ENCODE peak calls at places on chromosomes 16 and 17, in eight cellular contexts. I, K, M, F, G, Q, D and T are unnamed samples.

GRCh38 chr17:79053251-79053925 is 21.2 kb upstream of the ENGASE start:
- DNase-seq in I (no peak), K (no peak), M (no peak), F (no peak), G (no peak), Q (no peak), D (no peak), T (no peak)

GRCh38 chr16:75188832-75189477 is 18.0 kb downstream of the CTRB2 start:
- DNase-seq in I (no peak), K (no peak), M (no peak), F (no peak), G (no peak), Q (no peak), D (no peak), T (no peak)

GRCh38 chr16:57577214-57577613 is 34.8 kb downstream of the ADGRG5 start:
- DNase-seq in I (no peak), K (no peak), M (no peak), F (no peak), G (no peak), Q (no peak), D (peak; percentile 66), T (no peak)

GRCh38 chr16:70433456-70434103 is 5.3 kb downstream of the ST3GAL2 start:
- DNase-seq in I (no peak), K (no peak), M (no peak), F (peak; percentile 64), G (no peak), Q (peak; percentile 59), D (no peak), T (no peak)

GRCh38 chr17:58052951-58053715 is 30.1 kb upstream of the DYNLL2 start:
- DNase-seq in I (no peak), K (no peak), M (no peak), F (no peak), G (no peak), Q (no peak), D (no peak), T (no peak)

GRCh38 chr16:22191966-22192260 is 14.2 kb upstream of the EEF2K start:
- DNase-seq in I (no peak), K (no peak), M (peak; percentile 49), F (no peak), G (no peak), Q (peak; percentile 34), D (no peak), T (no peak)

GRCh38 chr17:76538281-76538931 is 897 bp upstream of the CYGB start:
- DNase-seq in I (no peak), K (no peak), M (no peak), F (no peak), G (peak; percentile 25), Q (no peak), D (no peak), T (no peak)

GRCh38 chr17:81386646-81387234 is 8.5 kb upstream of the BAHCC1 start:
- DNase-seq in I (no peak), K (no peak), M (peak; percentile 79), F (peak; percentile 72), G (no peak), Q (peak; percentile 42), D (no peak), T (no peak)

GRCh38 chr16:69672315-69672997 is 53.9 kb downstream of the NQO1 start:
- DNase-seq in I (no peak), K (no peak), M (no peak), F (no peak), G (no peak), Q (no peak), D (no peak), T (no peak)

DNA sequence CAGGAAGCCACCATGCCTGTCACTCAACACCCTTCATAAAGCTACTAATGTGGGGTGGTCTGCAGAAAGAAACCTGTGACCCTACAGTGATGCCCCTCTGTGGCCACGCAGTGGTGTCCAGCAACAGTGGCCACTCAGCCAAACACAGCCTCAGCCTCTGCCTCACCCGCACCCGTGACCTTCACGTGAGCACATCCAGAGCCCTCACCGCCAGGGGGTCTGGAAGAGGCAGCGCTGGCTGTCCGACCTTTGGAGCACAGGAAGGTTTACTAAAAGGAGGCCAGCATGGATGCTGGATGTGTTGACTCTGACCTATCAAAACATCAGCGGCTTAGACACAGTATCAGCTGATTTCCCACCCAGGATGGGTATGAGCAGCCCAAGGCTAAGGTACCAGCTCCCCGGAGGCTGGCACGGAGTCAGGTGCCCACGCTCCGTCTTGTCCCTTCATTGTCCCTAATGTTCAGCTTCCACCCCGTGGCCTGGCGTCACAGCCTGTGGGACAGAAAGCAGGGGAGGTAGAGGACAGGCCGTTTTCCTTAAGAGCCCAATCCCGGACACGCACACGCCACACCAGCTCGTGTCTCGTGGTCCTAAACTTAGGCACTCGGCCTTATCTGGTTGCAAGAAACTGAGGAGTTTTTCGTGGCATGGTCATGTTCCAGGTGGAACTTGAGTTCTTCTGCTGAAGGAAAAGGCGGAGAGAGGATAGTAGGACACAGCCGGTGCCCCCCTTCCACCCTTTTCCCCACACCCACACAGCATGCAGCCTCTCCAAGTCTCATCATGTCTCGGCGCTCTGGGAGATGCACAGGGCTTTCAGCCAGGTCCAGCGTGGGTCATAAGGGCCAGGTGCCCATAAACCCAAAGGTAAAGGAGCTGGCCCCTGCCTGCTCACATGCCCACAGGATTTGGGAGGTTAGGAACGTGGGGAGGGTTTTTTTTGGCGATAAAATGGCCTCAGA is 49.7 kb upstream of the ENDOV start:
- DNase-seq in I (no peak), K (no peak), M (no peak), F (no peak), G (no peak), Q (no peak), D (no peak), T (no peak)
- H3K36me3 ChIP-seq in I (peaks cover 30% of the 10 kb centered on the region), K (peaks cover 63% of the 10 kb centered on the region), M (no peaks in the 10 kb centered on the region), F (peaks cover 98% of the 10 kb centered on the region), G (no peaks in the 10 kb centered on the region), Q (peaks cover 33% of the 10 kb centered on the region), D (peaks cover 91% of the 10 kb centered on the region), T (no peaks in the 10 kb centered on the region)

DNA sequence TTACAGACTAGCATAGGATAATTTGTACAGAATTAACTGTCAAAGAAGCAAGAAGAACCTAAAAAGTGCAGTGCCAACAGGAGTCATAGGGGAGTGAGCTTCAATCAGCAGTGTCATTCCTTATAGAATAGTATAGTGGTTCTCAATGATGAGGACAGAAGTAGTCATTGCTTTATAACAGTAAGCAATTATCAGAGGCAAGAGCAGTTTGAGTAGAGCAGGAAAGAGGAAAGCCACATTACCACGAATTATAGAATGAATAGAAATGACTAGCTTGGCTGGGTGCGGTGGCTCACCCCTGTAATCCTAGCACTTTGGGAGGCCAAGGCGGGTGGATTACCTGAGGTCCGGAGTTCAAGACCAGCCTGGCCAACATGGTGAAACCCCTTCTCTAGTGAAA is 209.7 kb upstream of the TBX2 start:
- DNase-seq in I (no peak), K (no peak), M (no peak), F (no peak), G (no peak), Q (no peak), D (no peak), T (no peak)
- TF ChIP-seq POLR2A in I (no peak), K (no peak), M (no peak), F (no peak), G (no peak), Q (no peak), D (no peak), T (no peak)

GRCh38 chr17:17156107-17156506 is 50.0 kb downstream of the PLD6 start:
- DNase-seq in I (no peak), K (no peak), M (no peak), F (no peak), G (no peak), Q (no peak), D (no peak), T (no peak)
- H3K36me3 ChIP-seq in I (peaks cover 55% of the 10 kb centered on the region), K (peaks cover 22% of the 10 kb centered on the region), M (no peaks in the 10 kb centered on the region), F (peaks cover 99% of the 10 kb centered on the region), G (no peaks in the 10 kb centered on the region), Q (peaks cover 44% of the 10 kb centered on the region), D (peaks cover 84% of the 10 kb centered on the region), T (peaks cover 77% of the 10 kb centered on the region)

DNA sequence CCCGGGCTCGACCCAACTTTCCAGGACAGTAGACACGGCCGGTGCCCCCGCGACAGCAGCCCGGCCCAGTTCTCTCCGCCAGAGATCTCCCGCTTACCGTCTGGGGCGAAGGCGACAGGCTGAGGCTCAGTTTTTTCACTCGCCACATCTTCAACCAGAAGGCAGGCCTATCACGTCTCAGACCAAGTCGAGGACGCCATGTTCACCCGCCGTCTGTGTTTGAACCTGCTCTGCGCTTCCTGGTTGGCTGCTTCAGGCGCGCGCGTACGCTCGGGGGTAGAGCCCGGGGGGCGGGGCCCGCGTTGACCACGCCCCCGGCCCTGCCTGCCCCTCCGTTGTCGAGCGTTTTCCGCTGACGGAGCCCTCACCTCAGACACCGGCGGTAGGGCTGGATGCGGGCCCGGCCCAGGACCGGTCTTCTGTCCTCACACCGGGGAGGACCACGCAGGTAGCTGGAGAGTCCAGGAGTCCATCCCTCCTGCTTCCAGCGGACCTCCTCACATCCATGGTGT is at the start of gene SPAG5:
- DNase-seq in I (peak; percentile 81), K (peak; percentile 96), M (peak; percentile 94), F (peak; percentile 92), G (peak; percentile 94), Q (peak; percentile 95), D (peak; percentile 98), T (no peak)
- TF ChIP-seq POLR2A in I (peak; percentile 70), K (peak; percentile 86), M (peak; percentile 95), F (peak; percentile 49), G (peak; percentile 87), Q (peak; percentile 52), D (peak; percentile 84), T (peak; percentile 16)

GRCh38 chr16:89690392-89690901 is 4.0 kb downstream of the CDK10 start:
- DNase-seq in I (no peak), K (no peak), M (no peak), F (no peak), G (no peak), Q (no peak), D (no peak), T (no peak)

GRCh38 chr16:89693289-89693731 is 6.8 kb downstream of the CDK10 start:
- DNase-seq in I (no peak), K (no peak), M (no peak), F (no peak), G (no peak), Q (no peak), D (no peak), T (no peak)

GRCh38 chr16:89691986-89692569 is 5.6 kb downstream of the CDK10 start:
- DNase-seq in I (no peak), K (no peak), M (no peak), F (no peak), G (no peak), Q (no peak), D (no peak), T (no peak)

GRCh38 chr16:89689142-89689541 is 2.7 kb downstream of the CDK10 start:
- DNase-seq in I (no peak), K (no peak), M (no peak), F (no peak), G (no peak), Q (no peak), D (no peak), T (no peak)

DNA sequence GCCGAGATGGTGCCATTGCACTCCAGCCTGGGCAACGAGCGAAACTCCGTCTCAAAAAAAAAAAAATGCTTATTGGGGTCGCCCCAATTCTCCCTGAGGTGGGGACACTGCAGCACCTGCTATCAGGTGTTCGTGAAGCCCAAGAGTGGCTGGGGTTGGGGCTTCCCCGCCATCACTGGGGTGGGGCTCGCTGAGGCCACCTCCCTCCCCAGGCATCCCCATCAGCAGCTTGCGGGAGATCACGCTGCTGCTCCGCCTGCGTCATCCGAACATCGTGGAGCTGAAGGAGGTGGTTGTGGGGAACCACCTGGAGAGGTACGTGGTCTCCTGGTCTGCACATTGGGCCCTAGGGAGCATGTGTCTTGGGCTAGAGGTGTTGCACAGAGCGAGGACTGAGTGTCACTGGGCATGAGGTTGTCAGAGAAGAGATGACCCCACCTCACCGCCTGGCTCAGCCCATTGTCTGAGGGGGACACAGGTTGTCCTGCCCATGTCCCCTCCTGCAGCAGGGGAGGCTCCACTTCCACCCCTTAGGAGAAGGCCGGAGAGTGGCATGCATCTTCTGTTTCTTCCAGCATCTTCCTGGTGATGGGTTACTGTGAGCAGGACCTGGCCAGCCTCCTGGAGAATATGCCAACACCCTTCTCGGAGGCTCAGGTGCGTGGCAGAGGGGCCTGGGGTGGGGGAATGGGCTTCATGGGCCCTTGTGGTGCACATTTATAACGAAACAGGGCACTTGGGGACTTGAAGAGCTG is 4.9 kb downstream of the CDK10 start:
- DNase-seq in I (no peak), K (no peak), M (no peak), F (no peak), G (no peak), Q (no peak), D (no peak), T (no peak)
- H3K36me3 ChIP-seq in I (peaks cover 57% of the 10 kb centered on the region), K (peaks cover 20% of the 10 kb centered on the region), M (no peaks in the 10 kb centered on the region), F (peaks cover 55% of the 10 kb centered on the region), G (no peaks in the 10 kb centered on the region), Q (peaks cover 27% of the 10 kb centered on the region), D (peaks cover 62% of the 10 kb centered on the region), T (no peaks in the 10 kb centered on the region)